ENCODE peak calls at places on chromosome 14, in ten cellular contexts. J is GM12865; T is neuronal stem cell; D is right cardiac atrium; E is A549; R is Panc1; C is fibroblast of the aortic adventitia; X is astrocyte; U is CD8-positive, alpha-beta T cell; H is ovary. F is an unnamed sample.

GRCh38 chr14:23145794-23146422 is 26.9 kb upstream of the CEBPE start:
- DNase-seq in J (no peak), T (no peak), D (no peak), E (no peak), R (no peak), C (no peak), X (no peak), U (no peak), H (no peak), F (no peak)

GRCh38 chr14:23828001-23828400 is 125.6 kb upstream of the DHRS4 start:
- DNase-seq in J (no peak), T (no peak), D (no peak), E (no peak), R (no peak), C (no peak), X (no peak), U (no peak), H (no peak), F (no peak)

GRCh38 chr14:52111583-52111982 is 42.7 kb upstream of the NID2 start:
- DNase-seq in J (no peak), T (no peak), D (no peak), E (peak), R (no peak), C (peak), X (peak), U (no peak), H (no peak), F (no peak)

GRCh38 chr14:34548472-34548981 is 9.0 kb upstream of the EAPP start:
- DNase-seq in J (no peak), T (no peak), D (peak), E (no peak), R (no peak), C (no peak), X (no peak), U (peak), H (no peak), F (no peak)

GRCh38 chr14:77003960-77004710 is 24.4 kb downstream of the IRF2BPL start:
- DNase-seq in J (no peak), T (no peak), D (no peak), E (no peak), R (no peak), C (peak), X (peak), U (no peak), H (no peak), F (no peak)

GRCh38 chr14:92747701-92748258 is 647 bp downstream of the LGMN start:
- DNase-seq in J (peak), T (no peak), D (no peak), E (no peak), R (no peak), C (peak), X (peak), U (no peak), H (peak), F (no peak)

GRCh38 chr14:24317141-24317927 is 6.0 kb downstream of the LTB4R start:
- DNase-seq in J (no peak), T (no peak), D (no peak), E (no peak), R (no peak), C (peak), X (peak), U (no peak), H (no peak), F (no peak)

GRCh38 chr14:32593290-32593942 is 264.3 kb downstream of the AKAP6 start:
- DNase-seq in J (no peak), T (no peak), D (no peak), E (no peak), R (no peak), C (peak), X (peak), U (no peak), H (no peak), F (no peak)

GRCh38 chr14:45990252-45990651 is 661.3 kb downstream of the RPL10L start:
- DNase-seq in J (no peak), T (no peak), D (no peak), E (no peak), R (no peak), C (no peak), X (no peak), U (no peak), H (no peak), F (peak)

GRCh38 chr14:95876769-95877490 is at the start of gene TUNAR:
- DNase-seq in J (no peak), T (peak), D (no peak), E (no peak), R (no peak), C (no peak), X (no peak), U (no peak), H (no peak), F (no peak)

GRCh38 chr14:103141117-103141796 is 18.0 kb downstream of the TNFAIP2 start:
- DNase-seq in J (peak), T (no peak), D (peak), E (peak), R (peak), C (peak), X (no peak), U (no peak), H (no peak), F (peak)

GRCh38 chr14:103142031-103142430 is 18.8 kb downstream of the TNFAIP2 start:
- DNase-seq in J (no peak), T (no peak), D (no peak), E (no peak), R (no peak), C (no peak), X (no peak), U (no peak), H (no peak), F (no peak)

GRCh38 chr14:103144085-103144484 is 20.8 kb downstream of the TNFAIP2 start:
- DNase-seq in J (no peak), T (no peak), D (no peak), E (no peak), R (peak), C (peak), X (no peak), U (no peak), H (no peak), F (no peak)

GRCh38 chr14:103143535-103143934 is 20.3 kb downstream of the TNFAIP2 start:
- DNase-seq in J (no peak), T (no peak), D (no peak), E (no peak), R (no peak), C (no peak), X (no peak), U (no peak), H (no peak), F (no peak)

DNA sequence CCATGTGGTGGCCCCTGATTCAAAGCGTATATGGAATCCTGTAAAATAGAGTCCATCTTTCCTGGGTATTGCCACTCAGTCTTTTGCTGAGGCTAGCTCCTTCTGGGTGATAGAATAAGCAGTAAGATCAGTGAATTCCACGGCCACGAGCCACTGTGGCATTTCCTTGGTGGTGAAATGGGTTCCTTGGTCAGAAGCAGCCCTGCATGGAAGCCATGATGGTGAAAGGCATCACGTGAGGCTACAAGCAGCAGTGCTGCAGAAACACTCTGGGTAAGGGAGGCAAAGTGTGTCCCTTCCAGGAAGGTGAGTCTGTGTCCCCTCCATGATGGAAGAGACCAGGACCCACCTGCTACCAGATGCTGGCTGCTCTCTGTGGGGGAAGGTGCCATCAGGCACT is 19.6 kb downstream of the TNFAIP2 start:
- DNase-seq in J (no peak), T (no peak), D (no peak), E (no peak), R (no peak), C (no peak), X (no peak), U (no peak), H (no peak), F (no peak)
- H3K4me3 ChIP-seq in J (no peak), T (no peak), D (no peak), E (no peak), R (no peak), C (no peak), X (no peak), U (no peak), H (no peak), F (no peak)

DNA sequence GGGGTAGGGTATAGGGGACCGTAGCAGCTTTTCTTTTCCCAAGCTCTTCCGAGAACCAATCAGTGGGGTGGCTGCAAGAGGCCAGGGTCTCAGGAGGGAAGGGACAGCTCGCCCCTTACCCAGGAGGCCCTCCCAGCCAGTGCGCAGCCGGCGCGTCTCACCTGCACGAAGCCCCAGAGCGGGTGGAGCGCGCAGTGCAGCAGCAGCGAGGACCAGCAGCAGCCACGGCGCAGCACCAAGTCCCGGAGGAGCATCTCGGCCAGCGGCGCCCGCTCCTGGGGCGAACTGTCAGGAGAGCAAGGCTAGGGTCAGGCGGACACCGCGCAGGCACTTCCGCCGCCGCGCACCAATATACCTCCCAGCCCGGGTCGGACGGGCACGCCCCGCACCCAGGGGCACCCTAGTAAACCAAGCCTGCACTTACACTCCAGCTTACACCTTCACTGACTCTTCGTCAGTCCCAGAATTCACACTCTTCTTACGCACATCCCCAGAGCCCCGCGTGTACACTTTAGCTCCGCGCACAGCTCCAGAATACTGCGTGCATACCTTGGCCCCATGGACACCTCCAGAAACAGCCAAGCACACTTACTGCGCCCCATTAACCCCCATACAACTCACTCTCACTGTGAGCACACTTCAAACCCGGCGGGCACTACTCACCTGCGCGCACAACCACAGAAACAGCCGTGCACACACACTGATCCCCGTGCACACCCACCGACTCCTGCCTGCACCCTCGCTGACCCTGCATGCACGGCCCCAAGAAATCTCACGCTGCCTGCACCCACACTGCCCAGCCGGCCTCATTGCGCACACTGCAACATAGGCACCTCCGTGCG is 599 bp downstream of the PRIMA1 start:
- DNase-seq in J (no peak), T (no peak), D (no peak), E (no peak), R (no peak), C (no peak), X (no peak), U (no peak), H (no peak), F (no peak)
- H3K4me3 ChIP-seq in J (no peak), T (peak), D (peak), E (peak), R (peak), C (no peak), X (no peak), U (no peak), H (peak), F (no peak)

DNA sequence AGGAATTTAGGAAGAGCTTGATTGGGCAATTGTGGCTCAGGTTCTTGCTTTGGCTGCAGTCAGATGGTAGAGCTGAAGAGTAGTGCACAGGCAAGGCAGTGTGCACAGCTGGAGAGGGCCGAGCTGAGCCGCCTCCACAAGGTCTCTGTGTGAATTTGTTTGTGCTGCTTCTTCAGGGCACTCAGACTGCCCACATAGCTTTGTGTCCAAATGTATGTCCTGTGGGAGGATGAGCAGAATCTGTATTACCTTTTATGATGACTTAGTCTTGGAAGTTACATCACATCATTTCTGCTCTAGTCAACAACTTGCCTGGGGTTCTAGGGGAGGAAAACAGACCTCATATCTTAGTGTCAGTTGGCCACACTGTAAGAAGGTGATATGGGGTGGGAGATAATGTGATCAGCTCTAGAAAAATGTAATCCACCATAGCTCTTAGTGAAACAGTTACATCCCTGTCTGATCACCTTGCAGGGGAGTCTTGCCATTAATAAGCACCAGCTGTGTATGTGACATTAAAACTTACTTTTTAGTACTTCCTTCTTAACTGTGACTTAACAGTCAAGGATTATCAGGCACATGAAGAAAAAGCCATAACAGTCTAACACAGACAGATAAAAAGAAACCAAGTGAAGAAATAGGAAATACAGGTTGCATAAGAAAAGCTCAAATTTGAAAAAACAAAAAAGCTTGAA is 53.4 kb downstream of the RCOR1 start:
- DNase-seq in J (no peak), T (no peak), D (no peak), E (no peak), R (no peak), C (peak), X (no peak), U (no peak), H (no peak), F (no peak)
- H3K4me3 ChIP-seq in J (no peak), T (no peak), D (no peak), E (no peak), R (no peak), C (no peak), X (no peak), U (no peak), H (no peak), F (no peak)

DNA sequence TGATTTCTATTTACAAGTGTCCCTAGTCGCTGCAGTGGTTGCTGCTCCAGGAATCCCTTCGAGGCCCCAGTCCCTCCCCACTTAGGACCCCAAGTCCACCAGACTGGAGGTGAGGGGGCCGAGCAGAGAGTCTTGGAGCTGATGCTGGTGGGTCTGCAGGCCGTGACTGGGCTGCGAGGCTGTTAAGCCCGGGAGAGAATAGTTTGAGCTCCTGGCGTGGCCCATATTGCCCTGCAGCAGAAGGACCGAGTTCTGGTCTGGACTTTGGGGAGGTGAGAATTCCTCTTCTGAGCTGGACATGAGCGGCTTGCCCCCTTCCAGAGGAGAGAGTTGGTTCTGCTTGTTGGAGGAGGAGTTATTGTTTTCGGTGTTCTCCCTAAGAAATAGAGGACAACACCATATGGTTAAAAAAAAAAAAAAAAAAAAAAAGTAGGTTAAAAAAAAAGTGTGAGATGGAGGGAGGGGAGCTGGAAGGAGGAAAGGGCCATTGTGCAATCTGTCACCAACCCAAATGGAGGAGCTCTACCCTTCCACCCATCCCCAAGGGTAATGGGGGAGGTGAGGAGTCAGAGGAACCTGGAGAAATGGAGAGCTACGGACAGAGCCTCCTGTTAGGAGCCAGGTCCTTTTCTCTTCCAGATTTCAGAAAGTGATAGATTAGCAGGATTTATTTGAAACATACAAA is 2.9 kb downstream of the SIX1 start:
- DNase-seq in J (no peak), T (peak), D (no peak), E (no peak), R (no peak), C (peak), X (no peak), U (no peak), H (no peak), F (no peak)
- H3K4me3 ChIP-seq in J (no peak), T (no peak), D (no peak), E (no peak), R (peak), C (peak), X (peak), U (no peak), H (no peak), F (no peak)

GRCh38 chr14:67487937-67488893 is at the start of gene TMEM229B:
- DNase-seq in J (peak), T (no peak), D (peak), E (no peak), R (no peak), C (no peak), X (no peak), U (peak), H (no peak), F (peak)
- H3K4me3 ChIP-seq in J (peak), T (no peak), D (peak), E (no peak), R (no peak), C (no peak), X (no peak), U (peak), H (peak), F (peak)

DNA sequence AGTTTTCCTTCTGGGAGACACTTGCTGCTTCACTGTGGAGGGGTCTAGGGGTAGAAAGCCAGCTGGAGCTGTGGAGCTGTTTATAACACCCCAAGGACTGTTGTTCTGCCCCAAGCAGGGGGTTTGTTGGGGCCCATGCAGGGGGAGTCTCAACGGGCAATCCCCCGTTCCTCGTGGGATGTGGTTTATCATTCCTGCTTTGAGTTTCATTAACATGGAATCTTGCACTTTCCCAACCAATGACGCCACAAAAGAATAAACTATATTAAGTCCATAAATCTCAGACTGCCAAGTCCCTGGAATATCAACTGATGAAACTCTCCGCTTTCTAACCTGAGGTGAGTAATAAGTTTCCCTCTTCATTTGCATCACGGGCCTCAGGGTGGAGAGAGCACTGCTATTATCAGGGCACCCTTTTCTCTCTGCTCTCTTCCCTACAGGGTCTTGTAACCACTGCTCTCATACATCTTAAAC is 112.6 kb upstream of the PELI2 start:
- DNase-seq in J (peak), T (no peak), D (no peak), E (no peak), R (no peak), C (peak), X (peak), U (no peak), H (peak), F (no peak)
- H3K4me3 ChIP-seq in J (no peak), T (no peak), D (no peak), E (no peak), R (no peak), C (no peak), X (no peak), U (no peak), H (peak), F (no peak)